ENCODE peak calls at places on chromosomes 6 and 20, in six cellular contexts. U is cardiac fibroblast, A is A549, Q is H7, C is right cardiac atrium, B is psoas muscle. Y is an unnamed sample.

GRCh38 chr20:48455606-48456360 is 372.0 kb downstream of the PREX1 start:
- DNase-seq in Q (no peak), U (no peak), C (no peak), A (no peak), B (no peak), Y (no peak)

GRCh38 chr20:3813758-3814581 is 6.4 kb upstream of the AP5S1 start:
- DNase-seq in Q (no peak), C (no peak), B (no peak), U (no peak), A (no peak), Y (no peak)

GRCh38 chr6:166774770-166775169 is 147.7 kb upstream of the RPS6KA2 start:
- DNase-seq in A (no peak), C (no peak), B (no peak), U (no peak), Q (no peak), Y (no peak)

GRCh38 chr6:117498159-117498558 is 15.7 kb downstream of the DCBLD1 start:
- DNase-seq in Q (no peak), A (no peak), C (no peak), B (no peak), U (peak), Y (no peak)

GRCh38 chr20:53815509-53815908 is 221.9 kb upstream of the ZNF217 start:
- DNase-seq in Q (no peak), B (no peak), C (no peak), U (no peak), A (no peak), Y (no peak)

GRCh38 chr6:13517116-13517515 is 29.7 kb upstream of the GFOD1 start:
- DNase-seq in C (no peak), B (no peak), U (peak), A (no peak), Q (no peak), Y (no peak)

GRCh38 chr6:13290335-13290734 is 38.0 kb downstream of the TBC1D7 start:
- DNase-seq in B (no peak), Q (no peak), A (no peak), C (no peak), U (no peak), Y (no peak)

GRCh38 chr6:82996156-82996555 is 69.5 kb downstream of the UBE3D start:
- DNase-seq in B (no peak), C (no peak), Q (no peak), U (no peak), A (no peak), Y (no peak)

GRCh38 chr6:34352305-34352937 is 40.0 kb downstream of the NUDT3 start:
- DNase-seq in U (peak), Q (no peak), A (no peak), B (no peak), C (no peak), Y (no peak)

GRCh38 chr6:26470643-26471042 is 12.9 kb downstream of the BTN2A1 start:
- DNase-seq in A (no peak), C (no peak), U (no peak), Q (no peak), B (no peak), Y (no peak)

GRCh38 chr6:121504227-121504626 is 68.8 kb downstream of the GJA1 start:
- DNase-seq in A (peak), Q (no peak), U (peak), B (no peak), C (no peak), Y (no peak)

GRCh38 chr6:2589171-2589661 is 161.5 kb downstream of the MYLK4 start:
- DNase-seq in Q (no peak), U (no peak), A (no peak), C (no peak), B (no peak), Y (no peak)

GRCh38 chr20:59752101-59752586 is 147.8 kb downstream of the PHACTR3 start:
- DNase-seq in B (no peak), C (peak), Q (peak), U (no peak), A (no peak), Y (no peak)

GRCh38 chr6:7267521-7268091 is 45.4 kb downstream of the SSR1 start:
- DNase-seq in A (peak), Q (peak), B (peak), C (peak), U (peak), Y (no peak)

GRCh38 chr20:36175016-36175415 is 20.5 kb downstream of the EPB41L1 start:
- DNase-seq in A (no peak), B (no peak), U (peak), Q (no peak), C (no peak), Y (no peak)

GRCh38 chr6:130019796-130020105 is 1.4 kb downstream of the L3MBTL3 start:
- DNase-seq in Q (no peak), A (no peak), B (no peak), U (no peak), C (no peak), Y (no peak)

GRCh38 chr6:164013480-164014208 is 599.1 kb downstream of the QKI start:
- DNase-seq in A (no peak), U (no peak), C (no peak), Q (no peak), B (no peak), Y (no peak)

GRCh38 chr6:45433533-45434400 is 56.0 kb upstream of the SUPT3H start:
- DNase-seq in U (no peak), C (no peak), B (no peak), Q (no peak), A (no peak), Y (no peak)

GRCh38 chr6:6179858-6180257 is 140.6 kb downstream of the F13A1 start:
- DNase-seq in U (no peak), Q (peak), B (no peak), A (no peak), C (no peak), Y (no peak)

GRCh38 chr6:39362487-39362865 is 40.0 kb upstream of the KCNK16 start:
- DNase-seq in C (no peak), Q (peak), U (peak), A (no peak), B (no peak), Y (no peak)

GRCh38 chr6:19535351-19535750 is 301.8 kb upstream of the ID4 start:
- DNase-seq in Q (no peak), B (no peak), A (no peak), C (no peak), U (no peak), Y (no peak)

GRCh38 chr20:2059411-2059810 is 42.2 kb upstream of the STK35 start:
- DNase-seq in B (no peak), U (no peak), C (no peak), Q (no peak), A (no peak), Y (no peak)

GRCh38 chr6:2626381-2626780 is 124.3 kb downstream of the MYLK4 start:
- DNase-seq in U (peak), Q (no peak), A (no peak), B (no peak), C (no peak), Y (no peak)

GRCh38 chr20:56194042-56194441 is 54.5 kb upstream of the MC3R start:
- DNase-seq in U (no peak), B (no peak), Q (no peak), A (no peak), C (no peak), Y (no peak)

GRCh38 chr20:33839591-33839990 is 28.4 kb downstream of the CHMP4B start:
- DNase-seq in A (no peak), U (no peak), Q (no peak), C (peak), B (peak), Y (peak)

GRCh38 chr6:101126501-101126900 is 245.4 kb upstream of the ASCC3 start:
- DNase-seq in A (no peak), U (no peak), Q (no peak), B (no peak), C (no peak), Y (no peak)

GRCh38 chr20:31841928-31842327 is 3.5 kb downstream of the FOXS1 start:
- DNase-seq in C (peak), U (peak), A (no peak), B (no peak), Q (no peak), Y (no peak)

GRCh38 chr20:36313936-36314335 is 7.8 kb downstream of the DLGAP4 start:
- DNase-seq in A (no peak), U (no peak), B (no peak), Q (peak), C (no peak), Y (no peak)

GRCh38 chr20:48326434-48326691 is 501.4 kb downstream of the PREX1 start:
- DNase-seq in Q (no peak), C (no peak), B (no peak), A (no peak), U (no peak), Y (no peak)

GRCh38 chr6:159887146-159887545 is 3.6 kb upstream of the MAS1 start:
- DNase-seq in Q (peak), A (no peak), U (no peak), B (no peak), C (no peak), Y (no peak)

GRCh38 chr6:37653933-37654565 is 43.6 kb downstream of the MDGA1 start:
- DNase-seq in U (peak), Q (peak), A (peak), B (no peak), C (no peak), Y (peak)

GRCh38 chr6:33428219-33428890 is 8.5 kb downstream of the SYNGAP1 start:
- DNase-seq in Q (peak), C (peak), U (peak), A (peak), B (no peak), Y (no peak)

GRCh38 chr6:166625356-166625755 is 1.7 kb downstream of the RPS6KA2 start:
- DNase-seq in A (no peak), U (peak), C (no peak), Q (no peak), B (no peak), Y (no peak)

GRCh38 chr6:33895296-33895695 is 91.5 kb upstream of the MLN start:
- DNase-seq in U (no peak), A (no peak), B (no peak), Q (no peak), C (no peak), Y (peak)

GRCh38 chr20:58447733-58448391 is 58.8 kb downstream of the VAPB start:
- DNase-seq in C (no peak), U (peak), B (no peak), A (peak), Q (peak), Y (peak)

GRCh38 chr6:166862287-166862977 is 93.9 kb downstream of the RNASET2 start:
- DNase-seq in B (no peak), U (no peak), A (peak), C (peak), Q (peak), Y (peak)

DNA sequence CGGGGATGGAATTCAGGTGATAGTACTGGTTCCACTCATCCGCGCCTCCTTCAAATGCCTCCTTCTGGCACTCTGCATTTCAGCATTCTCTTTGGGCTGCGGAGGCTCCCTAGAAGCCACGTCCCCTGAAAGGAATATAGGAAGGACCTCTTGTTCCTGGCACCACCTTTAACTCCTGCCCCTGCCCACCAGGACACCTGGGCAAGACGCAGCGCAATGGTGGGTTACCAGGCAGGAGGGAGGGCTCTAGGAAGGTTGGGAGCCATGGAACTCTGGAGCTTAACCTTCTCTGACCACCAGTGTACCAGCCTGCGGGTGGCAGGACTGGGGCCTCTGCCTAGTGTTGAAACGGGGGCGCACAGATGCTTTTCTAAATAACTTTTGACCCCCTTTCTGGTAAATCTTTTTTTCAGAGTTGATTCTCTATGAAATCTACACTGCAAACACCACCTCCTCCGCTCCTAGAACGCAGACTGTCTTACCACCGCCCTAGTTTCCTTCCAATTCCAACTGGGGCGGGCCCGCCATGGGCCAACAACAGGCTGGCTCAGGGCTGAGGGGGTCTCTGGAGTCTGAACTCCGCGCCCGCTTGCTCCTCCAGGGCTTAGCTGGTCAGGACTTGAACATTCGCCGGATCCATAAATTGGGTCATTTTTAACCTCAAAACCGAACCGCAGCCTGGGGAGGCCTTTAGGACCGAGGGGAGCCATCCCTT is 871 bp upstream of the SYNDIG1 start:
- DNase-seq in Q (no peak), C (no peak), A (no peak), B (no peak), U (no peak), Y (no peak)
- H3K4me3 ChIP-seq in Q (peak), C (peak), A (peak), B (peak), U (no peak), Y (no peak)

GRCh38 chr6:168785720-168786511 is 344.9 kb downstream of the SMOC2 start:
- DNase-seq in U (no peak), B (no peak), C (no peak), Q (peak), A (no peak), Y (no peak)
- H3K4me3 ChIP-seq in U (no peak), B (no peak), C (no peak), Q (no peak), A (no peak), Y (no peak)

GRCh38 chr6:110738899-110739365 is 76.3 kb downstream of the CDK19 start:
- DNase-seq in Q (no peak), A (no peak), B (no peak), U (no peak), C (peak), Y (no peak)
- H3K4me3 ChIP-seq in Q (no peak), A (no peak), B (no peak), U (no peak), C (no peak), Y (no peak)

GRCh38 chr6:135073757-135074393 is 19.3 kb upstream of the HBS1L start:
- DNase-seq in A (no peak), C (no peak), U (no peak), B (no peak), Q (no peak), Y (no peak)
- H3K4me3 ChIP-seq in A (no peak), C (no peak), U (no peak), B (no peak), Q (no peak), Y (no peak)

Y was measured in Jurkat, Clone E6-1.